ENCODE peak calls at places on chromosomes 13 and 19, in four cellular contexts. One of them, this sample, is unnamed.

GRCh38 chr13:43364210-43365041 is 341.0 kb downstream of the DNAJC15 start:
- DNase-seq in stimulated activated CD8-positive, alpha-beta memory T cell treated with anti-CD3 and anti-CD28 coated beads, Interleukin-4, amount 100 ng/mL, for 1 hour: no peak
- DNase-seq in non-pigmented ciliary epithelial cell: no peak
- DNase-seq in stromal cell of bone marrow: peak
- DNase-seq in this sample: no peak

GRCh38 chr13:59086147-59086546 is 1077.6 kb downstream of the DIAPH3 start:
- DNase-seq in stromal cell of bone marrow: peak
- DNase-seq in non-pigmented ciliary epithelial cell: peak
- DNase-seq in stimulated activated CD8-positive, alpha-beta memory T cell treated with anti-CD3 and anti-CD28 coated beads, Interleukin-4, amount 100 ng/mL, for 1 hour: no peak
- DNase-seq in this sample: no peak

GRCh38 chr13:43307921-43308433 is 284.6 kb downstream of the DNAJC15 start:
- DNase-seq in non-pigmented ciliary epithelial cell: peak
- DNase-seq in stromal cell of bone marrow: no peak
- DNase-seq in stimulated activated CD8-positive, alpha-beta memory T cell treated with anti-CD3 and anti-CD28 coated beads, Interleukin-4, amount 100 ng/mL, for 1 hour: no peak
- DNase-seq in this sample: peak

GRCh38 chr13:46684287-46685001 is 112.5 kb downstream of the ESD start:
- DNase-seq in stimulated activated CD8-positive, alpha-beta memory T cell treated with anti-CD3 and anti-CD28 coated beads, Interleukin-4, amount 100 ng/mL, for 1 hour: no peak
- DNase-seq in non-pigmented ciliary epithelial cell: no peak
- DNase-seq in stromal cell of bone marrow: no peak
- DNase-seq in this sample: no peak

GRCh38 chr13:34655554-34655953 is 286.5 kb upstream of the NBEA start:
- DNase-seq in stromal cell of bone marrow: no peak
- DNase-seq in non-pigmented ciliary epithelial cell: no peak
- DNase-seq in stimulated activated CD8-positive, alpha-beta memory T cell treated with anti-CD3 and anti-CD28 coated beads, Interleukin-4, amount 100 ng/mL, for 1 hour: no peak
- DNase-seq in this sample: no peak

GRCh38 chr13:35720690-35721554 is 244.4 kb upstream of the MAB21L1 start:
- DNase-seq in stimulated activated CD8-positive, alpha-beta memory T cell treated with anti-CD3 and anti-CD28 coated beads, Interleukin-4, amount 100 ng/mL, for 1 hour: no peak
- DNase-seq in stromal cell of bone marrow: no peak
- DNase-seq in non-pigmented ciliary epithelial cell: no peak
- DNase-seq in this sample: no peak

GRCh38 chr13:113856716-113857065 is 7.2 kb downstream of the GAS6 start:
- DNase-seq in non-pigmented ciliary epithelial cell: no peak
- DNase-seq in stimulated activated CD8-positive, alpha-beta memory T cell treated with anti-CD3 and anti-CD28 coated beads, Interleukin-4, amount 100 ng/mL, for 1 hour: no peak
- DNase-seq in stromal cell of bone marrow: peak
- DNase-seq in this sample: no peak

GRCh38 chr13:52118595-52118994 is 10.3 kb downstream of the NEK5 start:
- DNase-seq in non-pigmented ciliary epithelial cell: no peak
- DNase-seq in stimulated activated CD8-positive, alpha-beta memory T cell treated with anti-CD3 and anti-CD28 coated beads, Interleukin-4, amount 100 ng/mL, for 1 hour: no peak
- DNase-seq in stromal cell of bone marrow: no peak
- DNase-seq in this sample: no peak

GRCh38 chr13:21987793-21988192 is 316.9 kb downstream of the FGF9 start:
- DNase-seq in stimulated activated CD8-positive, alpha-beta memory T cell treated with anti-CD3 and anti-CD28 coated beads, Interleukin-4, amount 100 ng/mL, for 1 hour: no peak
- DNase-seq in non-pigmented ciliary epithelial cell: no peak
- DNase-seq in stromal cell of bone marrow: no peak
- DNase-seq in this sample: no peak

GRCh38 chr13:29624997-29625396 is 29.5 kb upstream of the SLC7A1 start:
- DNase-seq in stromal cell of bone marrow: no peak
- DNase-seq in non-pigmented ciliary epithelial cell: no peak
- DNase-seq in stimulated activated CD8-positive, alpha-beta memory T cell treated with anti-CD3 and anti-CD28 coated beads, Interleukin-4, amount 100 ng/mL, for 1 hour: no peak
- DNase-seq in this sample: no peak

GRCh38 chr19:42275103-42275502 is 6.1 kb downstream of the CIC start:
- DNase-seq in stromal cell of bone marrow: no peak
- DNase-seq in stimulated activated CD8-positive, alpha-beta memory T cell treated with anti-CD3 and anti-CD28 coated beads, Interleukin-4, amount 100 ng/mL, for 1 hour: no peak
- DNase-seq in non-pigmented ciliary epithelial cell: no peak
- DNase-seq in this sample: no peak

GRCh38 chr13:75223981-75224742 is 257.8 kb downstream of the TBC1D4 start:
- DNase-seq in non-pigmented ciliary epithelial cell: no peak
- DNase-seq in stromal cell of bone marrow: no peak
- DNase-seq in stimulated activated CD8-positive, alpha-beta memory T cell treated with anti-CD3 and anti-CD28 coated beads, Interleukin-4, amount 100 ng/mL, for 1 hour: no peak
- DNase-seq in this sample: no peak

GRCh38 chr13:95716231-95716630 is 39.3 kb downstream of the DNAJC3 start:
- DNase-seq in stimulated activated CD8-positive, alpha-beta memory T cell treated with anti-CD3 and anti-CD28 coated beads, Interleukin-4, amount 100 ng/mL, for 1 hour: no peak
- DNase-seq in non-pigmented ciliary epithelial cell: no peak
- DNase-seq in stromal cell of bone marrow: no peak
- DNase-seq in this sample: no peak

GRCh38 chr13:78298657-78299056 is 304.7 kb downstream of the POU4F1 start:
- DNase-seq in stimulated activated CD8-positive, alpha-beta memory T cell treated with anti-CD3 and anti-CD28 coated beads, Interleukin-4, amount 100 ng/mL, for 1 hour: no peak
- DNase-seq in non-pigmented ciliary epithelial cell: no peak
- DNase-seq in stromal cell of bone marrow: peak
- DNase-seq in this sample: no peak

GRCh38 chr13:92315265-92315664 is 911.3 kb upstream of the GPC6 start:
- DNase-seq in non-pigmented ciliary epithelial cell: no peak
- DNase-seq in stromal cell of bone marrow: no peak
- DNase-seq in stimulated activated CD8-positive, alpha-beta memory T cell treated with anti-CD3 and anti-CD28 coated beads, Interleukin-4, amount 100 ng/mL, for 1 hour: no peak
- DNase-seq in this sample: no peak

GRCh38 chr19:4971816-4972495 is 3.0 kb downstream of the KDM4B start:
- DNase-seq in stromal cell of bone marrow: no peak
- DNase-seq in stimulated activated CD8-positive, alpha-beta memory T cell treated with anti-CD3 and anti-CD28 coated beads, Interleukin-4, amount 100 ng/mL, for 1 hour: no peak
- DNase-seq in non-pigmented ciliary epithelial cell: no peak
- DNase-seq in this sample: no peak

GRCh38 chr19:41697198-41697855 is 9.3 kb upstream of the CEACAM7 start:
- DNase-seq in stimulated activated CD8-positive, alpha-beta memory T cell treated with anti-CD3 and anti-CD28 coated beads, Interleukin-4, amount 100 ng/mL, for 1 hour: no peak
- DNase-seq in stromal cell of bone marrow: no peak
- DNase-seq in non-pigmented ciliary epithelial cell: no peak
- DNase-seq in this sample: no peak

GRCh38 chr13:112968380-112968909 is 569 bp upstream of the MCF2L start:
- DNase-seq in non-pigmented ciliary epithelial cell: no peak
- DNase-seq in stimulated activated CD8-positive, alpha-beta memory T cell treated with anti-CD3 and anti-CD28 coated beads, Interleukin-4, amount 100 ng/mL, for 1 hour: no peak
- DNase-seq in stromal cell of bone marrow: no peak
- DNase-seq in this sample: no peak

GRCh38 chr13:94559201-94559795 is 36.7 kb downstream of the TGDS start:
- DNase-seq in non-pigmented ciliary epithelial cell: no peak
- DNase-seq in stromal cell of bone marrow: no peak
- DNase-seq in stimulated activated CD8-positive, alpha-beta memory T cell treated with anti-CD3 and anti-CD28 coated beads, Interleukin-4, amount 100 ng/mL, for 1 hour: no peak
- DNase-seq in this sample: no peak

GRCh38 chr19:34452671-34453253 is 24.6 kb downstream of the UBA2 start:
- DNase-seq in non-pigmented ciliary epithelial cell: no peak
- DNase-seq in stimulated activated CD8-positive, alpha-beta memory T cell treated with anti-CD3 and anti-CD28 coated beads, Interleukin-4, amount 100 ng/mL, for 1 hour: no peak
- DNase-seq in stromal cell of bone marrow: no peak
- DNase-seq in this sample: no peak